ENCODE peak calls at places on chromosomes 7 and 10, in seven cellular contexts. J is posterior vena cava, B is putamen, O is SHP77, D is fibroblast of lung, Q is AG20443, V is stromal cell of bone marrow. N is an unnamed sample.
A peak's percentile ranks its signal among the peaks of the same experiment; 100 is the strongest.

GRCh38 chr10:71134732-71135211 is 77.6 kb upstream of the UNC5B start:
- DNase-seq in J (no peak), B (no peak), O (no peak), D (no peak), Q (peak; percentile 3), V (no peak), N (no peak)

GRCh38 chr7:3464900-3465622 is 164.0 kb downstream of the SDK1 start:
- DNase-seq in J (no peak), B (no peak), O (no peak), D (no peak), Q (no peak), V (no peak), N (no peak)

GRCh38 chr10:124599588-124600050 is 138.0 kb downstream of the LHPP start:
- DNase-seq in J (no peak), B (no peak), O (no peak), D (no peak), Q (no peak), V (no peak), N (no peak)

GRCh38 chr10:132227851-132228390 is 41.2 kb downstream of the DPYSL4 start:
- DNase-seq in J (no peak), B (no peak), O (no peak), D (no peak), Q (no peak), V (no peak), N (no peak)

GRCh38 chr10:43322769-43323168 is 48.7 kb upstream of the FXYD4 start:
- DNase-seq in J (peak; percentile 96), B (peak; percentile 95), O (no peak), D (peak; percentile 60), Q (peak; percentile 79), V (peak; percentile 54), N (peak; percentile 73)

GRCh38 chr10:46543379-46544014 is 13.0 kb downstream of the GPRIN2 start:
- DNase-seq in J (peak; percentile 75), B (no peak), O (no peak), D (no peak), Q (no peak), V (no peak), N (no peak)

GRCh38 chr10:13794982-13795381 is 208.2 kb downstream of the PRPF18 start:
- DNase-seq in J (no peak), B (no peak), O (peak; percentile 27), D (no peak), Q (no peak), V (no peak), N (no peak)

GRCh38 chr7:76121044-76121443 is 73.1 kb downstream of the MDH2 start:
- DNase-seq in J (no peak), B (no peak), O (no peak), D (no peak), Q (no peak), V (no peak), N (no peak)

GRCh38 chr10:132899751-132900065 is 42.7 kb downstream of the CFAP46 start:
- DNase-seq in J (peak; percentile 72), B (no peak), O (no peak), D (no peak), Q (no peak), V (no peak), N (no peak)

GRCh38 chr7:100598425-100598824 is 3.7 kb upstream of the PCOLCE start:
- DNase-seq in J (no peak), B (no peak), O (no peak), D (no peak), Q (no peak), V (peak; percentile 57), N (no peak)

GRCh38 chr10:109934958-109935793 is 11.9 kb upstream of the XPNPEP1 start:
- DNase-seq in J (no peak), B (no peak), O (peak; percentile 54), D (peak; percentile 78), Q (peak; percentile 27), V (peak; percentile 51), N (no peak)

GRCh38 chr10:50805981-50806622 is 66.4 kb downstream of the ASAH2B start:
- DNase-seq in J (no peak), B (no peak), O (no peak), D (no peak), Q (no peak), V (no peak), N (no peak)

GRCh38 chr7:45126201-45126600 is 14.7 kb upstream of the TBRG4 start:
- DNase-seq in J (peak; percentile 57), B (no peak), O (no peak), D (no peak), Q (no peak), V (no peak), N (no peak)

GRCh38 chr10:72259491-72260214 is 14.1 kb upstream of the DDIT4 start:
- DNase-seq in J (no peak), B (peak; percentile 53), O (no peak), D (peak; percentile 96), Q (peak; percentile 43), V (no peak), N (no peak)

GRCh38 chr7:140059288-140060242 is 3.2 kb downstream of the PARP12 start:
- DNase-seq in J (peak; percentile 93), B (no peak), O (no peak), D (peak; percentile 83), Q (peak; percentile 66), V (peak; percentile 75), N (no peak)

GRCh38 chr10:56622335-56622973 is 261.4 kb upstream of the ZWINT start:
- DNase-seq in J (no peak), B (no peak), O (no peak), D (peak; percentile 37), Q (no peak), V (no peak), N (no peak)

GRCh38 chr10:50577681-50578350 is 45.9 kb downstream of the SGMS1 start:
- DNase-seq in J (no peak), B (peak; percentile 64), O (no peak), D (peak; percentile 58), Q (no peak), V (no peak), N (peak; percentile 36)

GRCh38 chr10:20041931-20042330 is 225.7 kb downstream of the PLXDC2 start:
- DNase-seq in J (no peak), B (no peak), O (no peak), D (no peak), Q (no peak), V (no peak), N (no peak)

GRCh38 chr7:157391036-157391710 is 54.4 kb downstream of the DNAJB6 start:
- DNase-seq in J (no peak), B (no peak), O (no peak), D (no peak), Q (no peak), V (no peak), N (no peak)

GRCh38 chr10:114284346-114285071 is 45.5 kb downstream of the VWA2 start:
- DNase-seq in J (peak; percentile 74), B (no peak), O (no peak), D (no peak), Q (no peak), V (no peak), N (no peak)

GRCh38 chr7:117248810-117249209 is 74.0 kb downstream of the WNT2 start:
- DNase-seq in J (no peak), B (no peak), O (no peak), D (peak; percentile 36), Q (peak; percentile 35), V (no peak), N (peak; percentile 2)

GRCh38 chr10:114489521-114490310 is 85.4 kb upstream of the AFAP1L2 start:
- DNase-seq in J (no peak), B (no peak), O (no peak), D (no peak), Q (no peak), V (no peak), N (no peak)

GRCh38 chr10:62992145-62992721 is 140.9 kb upstream of the NRBF2 start:
- DNase-seq in J (no peak), B (peak; percentile 28), O (no peak), D (peak; percentile 92), Q (no peak), V (peak; percentile 40), N (no peak)

GRCh38 chr7:158109364-158110033 is 478.1 kb downstream of the PTPRN2 start:
- DNase-seq in J (peak; percentile 19), B (no peak), O (no peak), D (no peak), Q (no peak), V (no peak), N (no peak)

GRCh38 chr7:124813962-124814798 is 48.6 kb upstream of the GPR37 start:
- DNase-seq in J (no peak), B (no peak), O (no peak), D (no peak), Q (no peak), V (no peak), N (no peak)

GRCh38 chr10:121854809-121855445 is 72.9 kb downstream of the ATE1 start:
- DNase-seq in J (no peak), B (no peak), O (no peak), D (no peak), Q (no peak), V (no peak), N (no peak)

GRCh38 chr10:123743441-123744225 is 77.5 kb downstream of the GPR26 start:
- DNase-seq in J (no peak), B (no peak), O (no peak), D (no peak), Q (peak; percentile 62), V (no peak), N (no peak)

GRCh38 chr7:14303536-14303935 is 314.1 kb upstream of the ETV1 start:
- DNase-seq in J (no peak), B (no peak), O (no peak), D (no peak), Q (no peak), V (no peak), N (no peak)